ENCODE peak calls at places on chromosomes 11 and 22, in nine cellular contexts. I, Q, L, J, H, P, C, F and G are unnamed samples. For H3K27me3, the result is how much of the 10 kb centered on the place peaks cover.

GRCh38 chr11:132030896-132031295 is 660.5 kb downstream of the NTM start:
- DNase-seq in I (no peak), Q (no peak), L (no peak), J (no peak), H (no peak), P (no peak), C (no peak), F (peak), G (no peak)

GRCh38 chr11:106670069-106670468 is 348.2 kb downstream of the GUCY1A2 start:
- DNase-seq in I (no peak), Q (no peak), L (no peak), J (no peak), H (no peak), P (no peak), C (no peak), F (no peak), G (no peak)

GRCh38 chr11:72209101-72209500 is 7.5 kb upstream of the FOLR2 start:
- DNase-seq in I (no peak), Q (no peak), L (no peak), J (no peak), H (no peak), P (peak), C (no peak), F (no peak), G (no peak)

GRCh38 chr11:130475426-130476053 is 27.1 kb downstream of the ADAMTS15 start:
- DNase-seq in I (no peak), Q (no peak), L (no peak), J (no peak), H (no peak), P (no peak), C (no peak), F (no peak), G (no peak)

GRCh38 chr11:129698212-129698611 is 117.4 kb upstream of the TMEM45B start:
- DNase-seq in I (no peak), Q (no peak), L (no peak), J (no peak), H (no peak), P (no peak), C (no peak), F (no peak), G (no peak)

GRCh38 chr11:58637367-58637766 is 14.9 kb downstream of the CNTF start:
- DNase-seq in I (no peak), Q (no peak), L (no peak), J (no peak), H (no peak), P (no peak), C (no peak), F (no peak), G (no peak)

GRCh38 chr11:110491577-110492352 is 62.0 kb downstream of the FDX1 start:
- DNase-seq in I (no peak), Q (no peak), L (no peak), J (no peak), H (no peak), P (no peak), C (no peak), F (peak), G (no peak)

GRCh38 chr22:23384899-23385298 is 195.2 kb downstream of the IGLL1 start:
- DNase-seq in I (no peak), Q (no peak), L (no peak), J (no peak), H (no peak), P (no peak), C (no peak), F (no peak), G (no peak)

GRCh38 chr11:67312187-67313021 is 9.1 kb downstream of the SSH3 start:
- DNase-seq in I (no peak), Q (no peak), L (no peak), J (peak), H (peak), P (peak), C (peak), F (no peak), G (peak)

GRCh38 chr11:77207618-77208313 is 79.7 kb downstream of the MYO7A start:
- DNase-seq in I (no peak), Q (no peak), L (no peak), J (no peak), H (no peak), P (no peak), C (no peak), F (peak), G (no peak)

GRCh38 chr11:96152623-96153022 is 190.4 kb downstream of the MAML2 start:
- DNase-seq in I (no peak), Q (no peak), L (no peak), J (no peak), H (peak), P (no peak), C (no peak), F (no peak), G (no peak)

GRCh38 chr11:87368151-87368550 is 330.4 kb downstream of the TMEM135 start:
- DNase-seq in I (no peak), Q (no peak), L (no peak), J (no peak), H (no peak), P (no peak), C (no peak), F (no peak), G (no peak)

GRCh38 chr11:112210890-112211289 is 15.3 kb upstream of the PTS start:
- DNase-seq in I (no peak), Q (no peak), L (no peak), J (no peak), H (no peak), P (no peak), C (no peak), F (no peak), G (no peak)

GRCh38 chr11:645536-645935 is 8.5 kb downstream of the DRD4 start:
- DNase-seq in I (no peak), Q (no peak), L (no peak), J (peak), H (no peak), P (no peak), C (no peak), F (no peak), G (no peak)

GRCh38 chr11:134235399-134235798 is 10.9 kb downstream of the VPS26B start:
- DNase-seq in I (peak), Q (no peak), L (no peak), J (no peak), H (no peak), P (no peak), C (no peak), F (no peak), G (no peak)

GRCh38 chr11:15897211-15897960 is 459.0 kb downstream of the SOX6 start:
- DNase-seq in I (no peak), Q (no peak), L (no peak), J (no peak), H (peak), P (no peak), C (no peak), F (peak), G (no peak)

GRCh38 chr11:313787-314547 is at the start of gene IFITM1:
- DNase-seq in I (peak), Q (no peak), L (no peak), J (no peak), H (peak), P (no peak), C (peak), F (peak), G (peak)

GRCh38 chr11:133153031-133153430 is 379.3 kb downstream of the OPCML start:
- DNase-seq in I (no peak), Q (no peak), L (peak), J (no peak), H (no peak), P (no peak), C (no peak), F (peak), G (no peak)

GRCh38 chr11:116357769-116358544 is 414.8 kb downstream of the BUD13 start:
- DNase-seq in I (no peak), Q (no peak), L (peak), J (peak), H (no peak), P (no peak), C (no peak), F (peak), G (no peak)

GRCh38 chr22:25641650-25642049 is 77.2 kb downstream of the GRK3 start:
- DNase-seq in I (no peak), Q (no peak), L (no peak), J (no peak), H (no peak), P (no peak), C (no peak), F (no peak), G (no peak)

GRCh38 chr11:65833297-65834030 is at the start of gene SNX32:
- DNase-seq in I (peak), Q (peak), L (peak), J (peak), H (peak), P (peak), C (peak), F (peak), G (peak)

GRCh38 chr22:32591620-32592019 is 117.0 kb downstream of the FBXO7 start:
- DNase-seq in I (no peak), Q (no peak), L (no peak), J (no peak), H (no peak), P (no peak), C (no peak), F (peak), G (no peak)

GRCh38 chr11:40337118-40337517 is 1122.3 kb downstream of the LRRC4C start:
- DNase-seq in I (no peak), Q (no peak), L (no peak), J (no peak), H (peak), P (no peak), C (no peak), F (peak), G (no peak)

GRCh38 chr11:116190206-116190605 is 582.6 kb downstream of the BUD13 start:
- DNase-seq in I (no peak), Q (no peak), L (no peak), J (no peak), H (no peak), P (no peak), C (no peak), F (no peak), G (no peak)

GRCh38 chr22:20595461-20595860 is 88.1 kb downstream of the MED15 start:
- DNase-seq in I (no peak), Q (no peak), L (no peak), J (no peak), H (no peak), P (no peak), C (no peak), F (no peak), G (no peak)

GRCh38 chr22:49564054-49564453 is 263.6 kb downstream of the BRD1 start:
- DNase-seq in I (no peak), Q (no peak), L (no peak), J (no peak), H (no peak), P (no peak), C (no peak), F (no peak), G (no peak)

GRCh38 chr11:13141731-13142724 is 132.9 kb downstream of the RASSF10 start:
- DNase-seq in I (peak), Q (no peak), L (no peak), J (no peak), H (no peak), P (no peak), C (no peak), F (no peak), G (no peak)

DNA sequence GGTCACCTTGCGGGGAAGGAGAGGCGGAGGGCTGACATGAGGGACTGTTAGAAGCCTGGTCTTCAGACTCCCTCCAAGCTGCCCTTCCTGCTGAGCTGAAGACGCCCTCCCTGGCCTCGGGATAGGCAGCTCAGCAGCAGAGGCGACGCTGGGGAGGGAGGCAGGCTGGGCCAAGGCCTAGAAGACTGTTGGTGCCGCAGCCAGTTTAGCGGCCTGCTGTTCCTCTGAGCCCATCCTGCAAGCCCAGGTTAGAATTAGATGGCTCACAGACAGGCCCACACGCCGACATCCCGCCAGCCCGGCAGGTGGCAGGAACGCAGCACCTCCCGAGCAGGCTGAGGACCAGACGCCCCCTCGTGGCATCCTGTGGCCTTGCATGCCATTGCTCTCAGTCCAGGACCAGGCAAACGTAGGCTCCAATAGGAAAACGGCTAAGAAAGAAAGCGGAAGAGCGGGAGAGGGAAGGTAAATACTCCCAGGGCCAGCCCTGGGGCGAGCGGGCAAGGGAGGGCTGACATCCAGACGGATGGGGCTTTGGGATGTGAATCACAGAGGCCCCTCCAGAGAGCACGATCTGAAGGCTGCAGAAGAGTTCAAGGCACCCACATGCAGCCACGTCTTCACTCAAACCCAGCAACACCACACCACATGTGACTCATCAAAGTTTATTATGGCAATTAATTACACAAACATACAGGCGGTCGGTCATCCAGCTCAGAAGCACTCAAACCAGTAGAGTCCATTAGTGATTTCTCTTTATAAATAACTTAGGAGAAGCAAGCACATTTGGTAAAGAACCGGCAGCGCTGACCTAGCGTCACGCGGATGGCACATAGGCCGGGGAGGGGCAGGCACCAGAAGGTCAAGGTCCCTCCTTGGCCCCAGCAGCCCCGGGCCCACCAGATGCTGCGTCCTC is 27.6 kb downstream of the CD5 start:
- DNase-seq in I (peak), Q (peak), L (peak), J (peak), H (peak), P (peak), C (peak), F (peak), G (peak)
- H3K4me3 ChIP-seq in I (no peak), Q (peak), L (peak), J (no peak), H (peak), P (peak), C (peak), F (no peak), G (peak)

GRCh38 chr11:69634590-69634989 is 6.4 kb upstream of the CCND1 start:
- DNase-seq in I (peak), Q (no peak), L (no peak), J (no peak), H (no peak), P (no peak), C (no peak), F (no peak), G (no peak)

GRCh38 chr11:69632900-69633299 is 8.1 kb upstream of the CCND1 start:
- DNase-seq in I (no peak), Q (no peak), L (no peak), J (no peak), H (no peak), P (no peak), C (no peak), F (no peak), G (no peak)

GRCh38 chr11:69627551-69627950 is 13.4 kb upstream of the CCND1 start:
- DNase-seq in I (no peak), Q (no peak), L (no peak), J (no peak), H (no peak), P (no peak), C (no peak), F (no peak), G (no peak)

GRCh38 chr11:69634069-69634468 is 6.9 kb upstream of the CCND1 start:
- DNase-seq in I (no peak), Q (no peak), L (no peak), J (no peak), H (no peak), P (no peak), C (no peak), F (no peak), G (no peak)

DNA sequence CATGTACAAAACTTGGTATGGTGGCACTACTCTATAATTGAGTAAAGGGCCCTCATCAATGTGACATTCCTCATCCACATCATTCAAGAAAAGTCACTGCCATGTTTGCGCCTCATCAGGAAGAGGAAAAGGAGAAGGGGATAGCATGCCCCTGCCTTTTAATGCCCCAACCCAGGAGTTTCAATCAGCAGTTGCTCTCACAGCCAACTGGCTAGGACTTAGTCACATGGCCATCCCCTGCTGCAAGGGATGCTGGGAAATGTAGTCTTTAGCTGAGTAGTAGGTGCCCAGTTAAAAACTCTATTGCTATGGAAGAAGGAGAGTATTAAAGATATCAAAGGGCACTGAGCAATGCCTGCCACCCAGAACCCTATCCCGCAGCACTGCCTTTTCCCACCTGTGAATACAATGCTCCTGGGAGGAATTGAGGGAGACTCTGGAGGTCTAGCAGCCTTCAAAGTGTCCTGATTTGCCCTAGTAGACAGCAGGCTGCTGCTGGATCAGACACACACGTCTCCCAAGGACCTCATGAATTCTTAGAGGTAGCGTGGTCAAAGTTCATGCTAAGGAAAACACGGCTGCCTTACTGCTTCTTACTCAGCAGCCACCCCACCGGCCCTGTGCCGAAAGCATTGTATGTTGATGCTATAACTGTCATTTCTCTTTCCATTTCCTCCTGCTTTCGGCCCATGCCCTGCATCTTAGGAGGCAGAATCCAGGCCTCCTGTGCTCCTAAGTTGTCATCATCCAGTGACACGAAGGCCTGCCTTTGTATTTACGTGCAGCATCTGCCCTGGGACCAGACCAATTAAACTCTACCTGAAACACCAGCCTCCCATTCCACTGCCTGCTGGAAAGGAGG is 10.7 kb upstream of the CCND1 start:
- DNase-seq in I (no peak), Q (no peak), L (no peak), J (peak), H (no peak), P (no peak), C (no peak), F (no peak), G (no peak)
- H3K27me3 ChIP-seq in I (under half), Q (under half), L (under half), J (under half), H (under half), P (half or more), C (under half), F (under half), G (under half)

DNA sequence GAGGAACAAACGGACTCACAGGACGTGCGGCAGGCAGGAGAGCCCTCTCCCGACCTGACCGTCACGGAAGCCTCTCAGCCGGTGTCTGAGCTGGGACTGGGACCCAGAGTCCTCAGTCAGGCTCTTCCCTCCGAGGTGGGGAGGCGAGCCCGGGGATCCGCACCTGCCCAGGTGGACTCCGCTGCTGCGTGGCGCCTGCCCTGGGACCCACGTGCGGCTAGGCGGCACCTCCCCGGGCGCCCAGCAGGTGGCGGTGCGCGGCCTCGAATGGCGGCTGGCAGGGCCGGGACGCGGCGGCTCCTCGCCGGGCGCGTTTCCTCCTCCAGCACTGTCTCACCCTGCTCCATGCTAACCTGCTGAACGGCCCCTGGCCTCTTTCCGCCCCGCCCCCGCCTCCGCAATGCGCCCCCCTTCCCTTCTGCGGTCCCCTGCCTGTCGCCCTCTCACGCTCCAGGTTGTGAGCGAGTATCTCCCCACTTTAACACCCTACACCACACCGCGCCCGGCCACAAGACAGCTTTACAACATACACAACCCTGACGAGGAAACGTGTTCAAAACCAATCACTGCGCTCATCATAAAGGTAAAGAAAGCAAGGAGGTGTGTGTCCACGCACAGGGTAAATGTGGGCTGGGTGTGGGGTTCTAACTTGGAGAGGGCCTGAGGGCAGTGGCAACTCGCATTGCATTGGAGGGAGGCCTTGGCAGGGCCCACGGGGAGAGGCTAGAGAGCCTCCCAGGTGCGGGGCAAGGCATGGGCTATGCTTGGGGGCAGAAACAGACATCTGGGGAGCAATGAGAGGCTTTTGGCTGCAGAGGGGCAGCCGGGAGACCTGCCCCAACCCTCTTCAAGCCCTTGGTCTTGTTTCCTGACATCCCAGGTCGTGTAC is 25.9 kb upstream of the ATXN10 start:
- DNase-seq in I (peak), Q (no peak), L (peak), J (peak), H (peak), P (peak), C (peak), F (peak), G (peak)
- H3K4me3 ChIP-seq in I (no peak), Q (no peak), L (no peak), J (no peak), H (no peak), P (no peak), C (no peak), F (no peak), G (no peak)

GRCh38 chr11:123561046-123561781 is 93.2 kb downstream of the SCN3B start:
- DNase-seq in I (no peak), Q (no peak), L (peak), J (no peak), H (no peak), P (peak), C (no peak), F (peak), G (no peak)

GRCh38 chr11:123560001-123560400 is 94.4 kb downstream of the SCN3B start:
- DNase-seq in I (peak), Q (no peak), L (peak), J (no peak), H (no peak), P (peak), C (no peak), F (peak), G (no peak)

GRCh38 chr11:123562166-123562565 is 92.3 kb downstream of the SCN3B start:
- DNase-seq in I (no peak), Q (no peak), L (peak), J (no peak), H (no peak), P (peak), C (no peak), F (no peak), G (no peak)

GRCh38 chr11:123558536-123559315 is 95.7 kb downstream of the SCN3B start:
- DNase-seq in I (no peak), Q (no peak), L (no peak), J (no peak), H (no peak), P (no peak), C (no peak), F (no peak), G (no peak)

GRCh38 chr11:123559418-123559817 is 95.0 kb downstream of the SCN3B start:
- DNase-seq in I (no peak), Q (no peak), L (no peak), J (no peak), H (no peak), P (no peak), C (no peak), F (no peak), G (no peak)
- H3K27me3 ChIP-seq in I (under half), Q (under half), L (under half), J (under half), H (under half), P (under half), C (under half), F (under half), G (under half)

GRCh38 chr11:17405232-17406005 is 17.0 kb upstream of the KCNJ11 start:
- DNase-seq in I (peak), Q (peak), L (no peak), J (no peak), H (peak), P (peak), C (peak), F (peak), G (no peak)
- H3K4me3 ChIP-seq in I (no peak), Q (no peak), L (no peak), J (no peak), H (no peak), P (no peak), C (no peak), F (no peak), G (no peak)

GRCh38 chr11:120554771-120555432 is 43.4 kb downstream of the GRIK4 start:
- DNase-seq in I (no peak), Q (no peak), L (no peak), J (no peak), H (no peak), P (no peak), C (no peak), F (peak), G (no peak)
- H3K27me3 ChIP-seq in I (under half), Q (under half), L (under half), J (half or more), H (under half), P (under half), C (under half), F (under half), G (under half)

GRCh38 chr22:29798801-29799200 is 31.6 kb downstream of the UQCR10 start:
- DNase-seq in I (peak), Q (no peak), L (no peak), J (no peak), H (no peak), P (peak), C (peak), F (no peak), G (no peak)
- H3K4me3 ChIP-seq in I (no peak), Q (no peak), L (no peak), J (no peak), H (no peak), P (no peak), C (peak), F (no peak), G (no peak)